ENCODE peak calls at places on chromosomes 4 and X, in six cellular contexts. One of them, this sample, is unnamed.

GRCh38 chr4:56164921-56165320 is 216.2 kb downstream of the CEP135 start:
- DNase-seq in H1: no peak
- DNase-seq in HepG2: no peak
- DNase-seq in K562: no peak
- DNase-seq in GM12878: no peak
- DNase-seq in GM12891: no peak
- DNase-seq in this sample: no peak

GRCh38 chrX:71492086-71493065 is 40.5 kb upstream of the OGT start:
- DNase-seq in GM12878: no peak
- DNase-seq in K562: no peak
- DNase-seq in H1: no peak
- DNase-seq in HepG2: no peak
- DNase-seq in GM12891: no peak
- DNase-seq in this sample: peak; percentile 49

GRCh38 chr4:26671111-26671510 is 87.2 kb downstream of the TBC1D19 start:
- DNase-seq in GM12878: no peak
- DNase-seq in K562: no peak
- DNase-seq in HepG2: no peak
- DNase-seq in H1: no peak
- DNase-seq in GM12891: no peak
- DNase-seq in this sample: no peak

GRCh38 chrX:10198254-10198653 is 41.5 kb downstream of the CLCN4 start:
- DNase-seq in GM12891: no peak
- DNase-seq in HepG2: no peak
- DNase-seq in H1: no peak
- DNase-seq in K562: no peak
- DNase-seq in GM12878: no peak
- DNase-seq in this sample: no peak

GRCh38 chr4:95693594-95693993 is 144.8 kb upstream of the UNC5C start:
- DNase-seq in GM12878: no peak
- DNase-seq in HepG2: no peak
- DNase-seq in K562: no peak
- DNase-seq in GM12891: no peak
- DNase-seq in H1: peak; percentile 3
- DNase-seq in this sample: no peak

GRCh38 chrX:153645151-153645550 is 1.9 kb upstream of the DUSP9 start:
- DNase-seq in K562: no peak
- DNase-seq in HepG2: no peak
- DNase-seq in H1: no peak
- DNase-seq in GM12878: no peak
- DNase-seq in GM12891: no peak
- DNase-seq in this sample: no peak

GRCh38 chr4:80360900-80361299 is 25.4 kb downstream of the CFAP299 start:
- DNase-seq in K562: no peak
- DNase-seq in GM12891: no peak
- DNase-seq in H1: no peak
- DNase-seq in GM12878: no peak
- DNase-seq in HepG2: no peak
- DNase-seq in this sample: no peak

GRCh38 chr4:38015886-38016515 is 55.8 kb downstream of the PTTG2 start:
- DNase-seq in HepG2: no peak
- DNase-seq in GM12891: no peak
- DNase-seq in K562: no peak
- DNase-seq in GM12878: no peak
- DNase-seq in H1: no peak
- DNase-seq in this sample: no peak

GRCh38 chr4:96301727-96302126 is 461.8 kb downstream of the PDHA2 start:
- DNase-seq in GM12878: no peak
- DNase-seq in K562: no peak
- DNase-seq in GM12891: no peak
- DNase-seq in HepG2: no peak
- DNase-seq in H1: no peak
- DNase-seq in this sample: no peak

GRCh38 chr4:2412534-2412884 is 5.9 kb downstream of the ZFYVE28 start:
- DNase-seq in HepG2: no peak
- DNase-seq in GM12891: peak; percentile 49
- DNase-seq in GM12878: no peak
- DNase-seq in K562: no peak
- DNase-seq in H1: no peak
- DNase-seq in this sample: no peak

GRCh38 chr4:2415881-2416563 is 2.4 kb downstream of the ZFYVE28 start:
- DNase-seq in GM12878: no peak
- DNase-seq in HepG2: no peak
- DNase-seq in H1: no peak
- DNase-seq in K562: no peak
- DNase-seq in GM12891: no peak
- DNase-seq in this sample: no peak

GRCh38 chr4:2415213-2415612 is 3.2 kb downstream of the ZFYVE28 start:
- DNase-seq in GM12878: no peak
- DNase-seq in K562: no peak
- DNase-seq in H1: no peak
- DNase-seq in HepG2: no peak
- DNase-seq in GM12891: no peak
- DNase-seq in this sample: no peak

GRCh38 chr4:2412885-2413716 is 5.3 kb downstream of the ZFYVE28 start:
- DNase-seq in HepG2: peak; percentile 70
- DNase-seq in GM12878: peak; percentile 91
- DNase-seq in H1: peak; percentile 78
- DNase-seq in K562: peak; percentile 78
- DNase-seq in GM12891: peak; percentile 54
- DNase-seq in this sample: peak; percentile 66

DNA sequence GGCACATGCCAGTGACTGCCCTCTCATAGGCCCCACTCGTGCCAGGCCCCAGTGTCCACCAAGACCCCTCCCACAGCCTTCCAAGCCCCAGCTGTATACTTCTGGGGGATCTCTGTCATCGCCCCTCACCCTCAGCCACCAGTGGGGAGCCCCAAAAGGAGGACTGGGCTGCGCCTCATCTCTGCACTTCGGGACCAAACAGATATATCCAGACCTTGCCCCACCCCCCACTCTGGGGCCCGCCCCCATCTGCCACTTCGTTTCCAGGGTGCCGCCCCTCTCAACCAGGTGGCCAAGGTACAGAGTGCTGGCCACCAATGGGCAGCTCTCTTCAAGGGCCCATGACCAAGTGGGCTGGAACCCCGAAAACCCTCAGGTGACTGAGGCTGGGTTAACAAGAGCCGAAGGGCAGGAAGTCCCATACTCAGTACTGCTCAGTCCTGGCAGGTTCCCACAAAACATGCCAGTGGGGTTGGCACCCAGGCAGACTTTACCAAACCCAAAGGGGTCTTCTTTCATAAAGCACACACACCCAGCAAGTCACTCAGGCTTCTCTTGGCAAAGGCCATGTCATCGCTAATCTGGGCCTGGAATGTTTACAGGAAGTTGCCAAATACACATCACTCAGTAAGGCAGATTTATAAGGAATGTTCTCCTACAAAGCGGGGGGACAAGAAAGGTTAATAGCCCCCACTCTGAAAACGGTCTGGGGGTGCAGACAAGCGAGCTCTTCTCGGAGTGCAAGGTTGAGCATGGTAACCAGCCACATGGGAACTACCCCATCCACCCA is 4.4 kb downstream of the ZFYVE28 start:
- DNase-seq in H1: no peak
- DNase-seq in GM12891: no peak
- DNase-seq in GM12878: no peak
- DNase-seq in HepG2: no peak
- DNase-seq in K562: peak; percentile 69
- DNase-seq in this sample: no peak
- TF ChIP-seq POLR2AphosphoS5 in H1: no peak
- TF ChIP-seq POLR2AphosphoS5 in GM12891: no peak
- TF ChIP-seq POLR2AphosphoS5 in GM12878: no peak
- TF ChIP-seq POLR2AphosphoS5 in HepG2: no peak
- TF ChIP-seq POLR2AphosphoS5 in K562: no peak
- TF ChIP-seq POLR2AphosphoS5 in this sample: no peak

GRCh38 chrX:134026732-134027311 is 41.4 kb upstream of the GPC3 start:
- DNase-seq in HepG2: peak; percentile 84
- DNase-seq in GM12878: no peak
- DNase-seq in H1: peak; percentile 9
- DNase-seq in GM12891: no peak
- DNase-seq in K562: peak; percentile 10
- DNase-seq in this sample: no peak
- TF ChIP-seq TAF1 in HepG2: no peak
- TF ChIP-seq TAF1 in GM12878: no peak
- TF ChIP-seq TAF1 in H1: no peak
- TF ChIP-seq TAF1 in GM12891: no peak
- TF ChIP-seq TAF1 in K562: no peak
- TF ChIP-seq TAF1 in this sample: no peak

DNA sequence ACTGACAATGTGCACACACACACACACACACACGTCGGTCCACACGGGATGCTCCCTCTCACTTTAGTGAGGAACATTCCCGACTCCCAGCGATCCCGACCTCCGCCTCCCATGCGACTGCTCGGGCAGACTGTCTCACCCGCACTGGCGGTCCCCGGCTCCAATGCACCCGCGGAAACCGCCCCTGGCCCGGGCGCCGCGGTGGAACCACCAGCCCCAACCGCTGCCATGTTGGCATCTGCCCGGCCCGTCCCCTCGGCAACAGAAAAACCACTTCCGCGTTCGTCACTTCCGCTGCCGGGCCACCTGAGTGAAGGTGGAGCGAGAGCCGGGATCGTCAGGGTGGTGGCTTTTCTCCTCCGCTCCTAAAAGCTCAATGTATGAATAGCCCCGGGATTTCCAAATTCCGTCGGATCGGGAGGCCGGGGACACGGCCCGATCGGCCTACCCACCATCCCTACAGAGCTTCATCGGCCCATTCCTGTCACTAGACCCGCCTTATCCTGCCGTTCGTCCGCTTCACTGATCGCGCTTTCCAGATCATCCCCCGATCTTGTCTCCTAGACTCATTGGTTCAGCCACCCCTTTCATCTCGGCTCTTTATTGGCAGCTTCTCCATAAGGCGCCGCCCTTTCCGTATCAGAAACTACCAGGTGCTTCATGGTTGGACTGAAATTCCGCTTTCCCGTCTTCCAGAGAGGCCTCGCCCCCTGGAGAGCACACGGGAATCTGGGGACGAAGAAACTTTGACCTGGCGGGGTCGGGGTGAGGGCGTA is at the start of gene SLC35A2:
- DNase-seq in GM12878: no peak
- DNase-seq in H1: no peak
- DNase-seq in HepG2: peak; percentile 85
- DNase-seq in GM12891: peak; percentile 72
- DNase-seq in K562: peak; percentile 70
- DNase-seq in this sample: peak; percentile 75
- TF ChIP-seq POLR2A in GM12878: peak; percentile 89
- TF ChIP-seq POLR2A in H1: no peak
- TF ChIP-seq POLR2A in HepG2: no peak
- TF ChIP-seq POLR2A in GM12891: peak; percentile 64
- TF ChIP-seq POLR2A in K562: peak; percentile 85
- TF ChIP-seq POLR2A in this sample: peak; percentile 71

DNA sequence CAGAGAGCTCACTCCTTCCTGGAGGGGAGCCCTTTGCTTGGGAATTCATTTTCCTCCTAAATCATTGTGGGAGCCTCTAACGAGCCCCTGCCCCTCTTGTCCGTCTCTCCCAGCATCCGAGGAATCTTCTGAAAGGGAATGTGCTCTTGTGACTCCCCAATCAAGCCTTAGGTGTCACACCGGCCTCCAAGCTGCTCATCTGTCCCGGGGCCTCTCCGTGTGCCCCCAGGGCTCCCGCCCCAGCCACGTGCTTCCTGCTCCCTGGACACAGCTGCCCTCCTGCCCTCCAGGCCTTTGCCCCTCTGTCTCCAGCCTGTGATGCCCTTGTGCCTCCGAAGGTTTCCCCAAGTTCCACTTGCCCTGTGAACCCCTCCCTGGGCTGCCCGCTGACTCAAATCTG is 239.8 kb downstream of the AFAP1 start:
- DNase-seq in K562: no peak
- DNase-seq in GM12891: no peak
- DNase-seq in HepG2: no peak
- DNase-seq in GM12878: no peak
- DNase-seq in H1: no peak
- DNase-seq in this sample: no peak
- TF ChIP-seq POLR2AphosphoS5 in K562: no peak
- TF ChIP-seq POLR2AphosphoS5 in GM12891: no peak
- TF ChIP-seq POLR2AphosphoS5 in HepG2: no peak
- TF ChIP-seq POLR2AphosphoS5 in GM12878: no peak
- TF ChIP-seq POLR2AphosphoS5 in H1: no peak
- TF ChIP-seq POLR2AphosphoS5 in this sample: no peak

GRCh38 chr4:76993787-76994641 is 44.5 kb downstream of the SEPTIN11 start:
- DNase-seq in GM12878: peak; percentile 73
- DNase-seq in H1: no peak
- DNase-seq in HepG2: no peak
- DNase-seq in GM12891: peak; percentile 27
- DNase-seq in K562: no peak
- DNase-seq in this sample: peak; percentile 29
- TF ChIP-seq TAF1 in GM12878: peak; percentile 40
- TF ChIP-seq TAF1 in H1: no peak
- TF ChIP-seq TAF1 in HepG2: no peak
- TF ChIP-seq TAF1 in GM12891: no peak
- TF ChIP-seq TAF1 in K562: no peak
- TF ChIP-seq TAF1 in this sample: no peak

This sample was measured in GM12892.